ENCODE peak calls at places on chromosome 11, in five cellular contexts. O, U, E, L and R are unnamed samples.

GRCh38 chr11:8318536-8318935 is 54.9 kb upstream of the LMO1 start:
- DNase-seq in O (no peak), U (no peak), E (peak; percentile 37), L (peak; percentile 81), R (peak; percentile 13)

GRCh38 chr11:70578831-70579230 is 180.5 kb downstream of the CTTN start:
- DNase-seq in O (no peak), U (no peak), E (no peak), L (no peak), R (no peak)

GRCh38 chr11:112321521-112322172 is 61.0 kb upstream of the PLET1 start:
- DNase-seq in O (peak; percentile 57), U (no peak), E (no peak), L (no peak), R (peak; percentile 80)

GRCh38 chr11:72446929-72447753 is 12.8 kb upstream of the CLPB start:
- DNase-seq in O (peak; percentile 69), U (peak; percentile 83), E (peak; percentile 64), L (no peak), R (peak; percentile 69)

GRCh38 chr11:132994038-132994502 is 538.2 kb downstream of the OPCML start:
- DNase-seq in O (no peak), U (no peak), E (no peak), L (no peak), R (no peak)

GRCh38 chr11:95524328-95525036 is 265.1 kb downstream of the FAM76B start:
- DNase-seq in O (no peak), U (no peak), E (no peak), L (no peak), R (no peak)

GRCh38 chr11:64769283-64769682 is 9.1 kb downstream of the SF1 start:
- DNase-seq in O (no peak), U (no peak), E (no peak), L (no peak), R (no peak)

GRCh38 chr11:104823638-104824037 is 74.6 kb downstream of the CASP12 start:
- DNase-seq in O (no peak), U (no peak), E (no peak), L (no peak), R (peak; percentile 6)

GRCh38 chr11:110891411-110891810 is 179.2 kb upstream of the ARHGAP20 start:
- DNase-seq in O (no peak), U (no peak), E (no peak), L (no peak), R (no peak)

GRCh38 chr11:45885274-45885920 is at the start of gene MAPK8IP1:
- DNase-seq in O (no peak), U (no peak), E (peak; percentile 73), L (peak; percentile 82), R (peak; percentile 55)
- TF ChIP-seq MAX in O (no peak), U (no peak), E (peak; percentile 32), L (peak; percentile 26), R (no peak)

DNA sequence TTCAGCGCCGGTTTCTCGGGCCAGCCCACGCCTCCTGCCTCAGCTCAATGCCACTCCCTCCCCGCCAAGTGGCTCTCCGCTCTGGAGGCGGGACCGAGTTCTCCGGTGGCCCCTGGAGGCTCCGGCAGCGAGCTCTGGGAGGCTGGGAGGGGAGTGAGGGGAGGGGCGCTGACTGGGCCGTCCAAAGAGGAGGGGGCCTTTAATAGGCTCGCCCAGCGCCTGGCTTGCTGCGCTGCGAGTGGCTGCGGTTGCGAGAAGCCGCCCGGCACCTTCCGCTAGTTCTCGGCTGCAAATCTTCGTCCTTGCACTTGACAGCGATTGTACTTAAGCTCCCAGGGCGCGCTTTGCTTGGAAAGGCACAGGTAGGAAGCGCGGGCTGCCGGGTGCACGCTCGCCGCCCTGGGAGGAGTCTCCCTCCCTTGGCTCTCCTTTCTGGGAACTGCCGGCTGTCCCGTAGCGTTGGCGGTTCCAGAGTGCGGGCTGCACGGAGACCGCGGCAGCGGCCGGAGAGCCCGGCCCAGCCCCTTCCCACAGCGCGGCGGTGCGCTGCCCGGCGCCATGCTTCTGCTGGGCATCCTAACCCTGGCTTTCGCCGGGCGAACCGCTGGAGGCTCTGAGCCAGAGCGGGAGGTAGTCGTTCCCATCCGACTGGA is at the start of gene ADAMTS15:
- DNase-seq in O (peak; percentile 51), U (peak; percentile 75), E (no peak), L (peak; percentile 87), R (peak; percentile 98)
- TF ChIP-seq POLR2A in O (no peak), U (peak; percentile 72), E (no peak), L (no peak), R (no peak)

DNA sequence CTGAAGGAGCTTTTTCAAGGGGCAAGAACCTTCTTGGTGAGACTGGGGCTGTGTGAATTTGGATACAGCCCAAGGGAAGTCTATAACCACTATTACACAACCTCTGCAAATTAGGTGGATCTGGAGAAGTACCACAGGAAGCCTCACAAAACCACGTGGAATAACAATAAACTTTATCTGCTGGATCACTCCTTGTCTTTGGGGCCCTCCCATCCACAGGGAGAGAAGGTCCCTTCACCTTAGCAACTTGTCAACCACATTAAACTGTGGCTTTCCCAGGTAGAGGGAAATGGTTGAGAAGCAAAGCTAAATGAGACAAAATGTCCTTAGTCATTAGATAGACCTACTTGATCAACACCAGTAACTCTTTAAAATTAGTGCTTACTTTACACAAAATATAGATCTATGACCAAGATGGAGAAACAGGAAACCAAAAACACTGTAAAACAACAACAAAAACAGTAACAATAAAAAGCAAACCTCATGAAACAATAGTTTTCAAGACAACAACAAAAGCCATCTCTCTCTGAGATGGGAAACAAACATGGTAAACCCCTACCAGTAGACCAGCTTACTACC is 9.7 kb downstream of the NARS2 start:
- DNase-seq in O (no peak), U (no peak), E (no peak), L (no peak), R (peak; percentile 54)
- TF ChIP-seq CTCF in O (no peak), U (no peak), E (no peak), L (no peak), R (no peak)

GRCh38 chr11:76703707-76704106 is 33.2 kb upstream of the LRRC32 start:
- DNase-seq in O (no peak), U (no peak), E (no peak), L (no peak), R (no peak)

GRCh38 chr11:76702378-76703128 is 32.0 kb upstream of the LRRC32 start:
- DNase-seq in O (no peak), U (no peak), E (peak; percentile 94), L (no peak), R (no peak)

GRCh38 chr11:76700177-76701100 is 29.9 kb upstream of the LRRC32 start:
- DNase-seq in O (peak; percentile 79), U (peak; percentile 74), E (peak; percentile 96), L (no peak), R (no peak)

GRCh38 chr11:76699461-76700091 is 29.0 kb upstream of the LRRC32 start:
- DNase-seq in O (no peak), U (no peak), E (peak; percentile 65), L (no peak), R (peak; percentile 32)

DNA sequence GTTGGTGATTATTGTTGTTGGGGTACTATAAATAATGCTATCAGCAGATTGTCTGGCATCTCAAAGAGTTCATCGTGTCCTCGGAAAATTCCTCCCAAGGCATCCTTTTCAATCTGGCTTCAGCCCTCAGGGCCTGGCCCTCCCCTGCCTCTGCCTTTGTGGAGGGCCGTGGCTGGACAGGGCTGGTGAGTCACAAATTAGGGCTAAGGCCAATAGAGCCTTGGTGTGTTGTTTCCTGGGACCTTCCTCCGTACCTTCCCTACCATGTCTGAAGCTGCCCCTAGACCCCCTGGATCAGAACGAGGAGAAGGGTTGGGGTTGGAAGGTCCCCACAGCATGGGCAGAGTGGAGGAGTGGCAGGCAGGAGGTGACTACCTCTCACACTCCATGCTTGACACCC is 31.2 kb upstream of the LRRC32 start:
- DNase-seq in O (no peak), U (no peak), E (peak; percentile 60), L (no peak), R (no peak)
- TF ChIP-seq MAX in O (no peak), U (no peak), E (no peak), L (no peak), R (no peak)

DNA sequence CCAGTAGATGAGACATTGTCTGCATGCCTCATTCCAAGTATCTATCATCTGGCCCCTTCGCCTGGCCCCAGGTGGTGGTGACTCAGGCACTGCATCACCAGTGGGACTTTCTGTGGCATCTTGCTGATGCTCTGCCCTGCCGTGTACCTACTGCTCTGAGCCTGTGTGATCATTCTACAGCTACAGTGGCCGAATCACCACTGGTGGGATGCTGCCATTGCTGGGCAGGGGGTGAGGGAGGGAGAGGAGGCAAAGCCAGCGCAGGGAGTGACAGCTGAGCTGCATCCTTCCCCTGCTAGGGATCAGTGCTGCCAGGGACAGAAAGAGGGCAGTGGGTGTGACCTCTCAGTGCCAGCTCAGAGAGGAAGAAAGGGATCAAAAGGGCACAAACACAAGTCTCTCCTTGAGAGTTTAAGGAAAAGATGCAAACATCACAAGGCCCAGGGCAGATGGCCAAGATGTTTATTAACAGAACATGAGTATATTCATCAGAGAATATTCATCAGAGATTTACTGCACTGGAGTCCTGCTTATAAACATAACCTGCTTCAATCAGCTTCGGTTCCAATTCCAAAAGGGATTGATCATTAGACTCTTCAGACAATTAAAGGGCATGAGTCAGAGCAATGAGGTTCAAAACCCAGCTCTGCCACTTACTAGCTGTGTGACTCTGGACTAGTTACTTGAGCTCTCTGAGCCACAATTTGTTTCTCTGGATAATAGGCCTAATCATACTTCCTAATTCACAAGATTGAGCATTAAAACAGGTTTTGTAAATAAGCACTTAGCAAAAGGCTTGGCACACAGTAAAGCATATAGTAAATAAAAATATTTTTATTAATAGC is 109.8 kb downstream of the NAT10 start:
- DNase-seq in O (peak; percentile 47), U (peak; percentile 63), E (no peak), L (no peak), R (no peak)
- TF ChIP-seq POLR2A in O (no peak), U (no peak), E (no peak), L (no peak), R (no peak)

GRCh38 chr11:19735512-19735911 is 22.9 kb downstream of the NAV2 start:
- DNase-seq in O (no peak), U (no peak), E (no peak), L (no peak), R (no peak)
- TF ChIP-seq CTCF in O (no peak), U (no peak), E (peak; percentile 14), L (no peak), R (no peak)